ENCODE peak calls at places on chromosomes 16 and 17, in six cellular contexts. J, F, X, S, K and D are unnamed samples.

GRCh38 chr17:40910441-40910841 is 25.4 kb upstream of the KRT20 start:
- DNase-seq in X (no peak), S (peak; percentile 36), K (no peak), F (no peak), J (no peak), D (no peak)

GRCh38 chr16:67542464-67542863 is 13.8 kb downstream of the RIPOR1 start:
- DNase-seq in F (peak; percentile 79), S (no peak), K (no peak), X (no peak), J (peak; percentile 70), D (peak; percentile 75)

GRCh38 chr17:78343099-78343432 is 16.8 kb downstream of the SOCS3 start:
- DNase-seq in F (peak; percentile 89), K (no peak), J (no peak), X (no peak), S (peak; percentile 72), D (no peak)

GRCh38 chr16:16791051-16791450 is 412.1 kb downstream of the NPIPA7 start:
- DNase-seq in X (no peak), J (no peak), F (no peak), K (no peak), S (no peak), D (no peak)

GRCh38 chr16:75027520-75028300 is 28.9 kb downstream of the ZNRF1 start:
- DNase-seq in K (no peak), J (no peak), X (no peak), S (no peak), F (no peak), D (no peak)

GRCh38 chr16:2447920-2448583 is 11.9 kb upstream of the TEDC2 start:
- DNase-seq in K (no peak), X (no peak), F (no peak), S (no peak), J (no peak), D (no peak)

GRCh38 chr17:62188713-62189112 is 123.6 kb upstream of the MED13 start:
- DNase-seq in J (no peak), F (no peak), K (no peak), X (no peak), S (peak; percentile 87), D (peak; percentile 30)

GRCh38 chr16:67516296-67517177 is 12.1 kb upstream of the RIPOR1 start:
- DNase-seq in X (no peak), F (no peak), S (peak; percentile 39), K (no peak), J (no peak), D (no peak)

GRCh38 chr16:55672471-55672870 is 16.7 kb downstream of the SLC6A2 start:
- DNase-seq in X (no peak), S (no peak), K (no peak), F (no peak), J (no peak), D (no peak)

GRCh38 chr16:69112285-69113129 is 7.1 kb downstream of the HAS3 start:
- DNase-seq in K (peak; percentile 82), S (peak; percentile 69), J (no peak), F (peak; percentile 94), X (peak; percentile 56), D (peak; percentile 82)

GRCh38 chr16:80824623-80825364 is 20.4 kb upstream of the CDYL2 start:
- DNase-seq in K (no peak), J (peak; percentile 6), S (peak; percentile 72), X (peak; percentile 59), F (peak; percentile 65), D (no peak)

GRCh38 chr17:29760279-29760721 is 137.6 kb upstream of the CORO6 start:
- DNase-seq in F (no peak), J (no peak), K (no peak), X (no peak), S (peak; percentile 8), D (no peak)

GRCh38 chr17:7001562-7001961 is 5.7 kb downstream of the ALOX12 start:
- DNase-seq in F (peak; percentile 90), J (peak; percentile 20), S (no peak), K (no peak), X (no peak), D (no peak)

GRCh38 chr17:9987779-9988585 is 82.9 kb upstream of the RCVRN start:
- DNase-seq in S (peak; percentile 60), F (peak; percentile 89), K (peak; percentile 50), J (peak; percentile 20), X (peak; percentile 41), D (peak; percentile 34)

GRCh38 chr16:71758293-71758760 is 33.8 kb upstream of the PHLPP2 start:
- DNase-seq in X (no peak), J (no peak), K (no peak), F (no peak), S (peak; percentile 31), D (no peak)

GRCh38 chr16:83059237-83059636 is 432.5 kb downstream of the CDH13 start:
- DNase-seq in F (no peak), J (no peak), X (no peak), S (peak; percentile 22), K (no peak), D (peak; percentile 9)

GRCh38 chr16:20411055-20411454 is 1.7 kb downstream of the ACSM5 start:
- DNase-seq in S (no peak), K (no peak), J (no peak), F (no peak), X (no peak), D (no peak)

GRCh38 chr16:63614421-63614820 is 1507.4 kb downstream of the CDH11 start:
- DNase-seq in J (no peak), F (no peak), S (no peak), X (no peak), K (no peak), D (no peak)

GRCh38 chr16:67247698-67248400 is 568 bp upstream of the FHOD1 start:
- DNase-seq in X (no peak), S (no peak), K (no peak), F (no peak), J (no peak), D (no peak)

GRCh38 chr16:85635545-85636140 is 22.5 kb downstream of the GSE1 start:
- DNase-seq in X (no peak), J (no peak), K (peak; percentile 80), S (no peak), F (no peak), D (no peak)

GRCh38 chr17:30520882-30521281 is 43.7 kb downstream of the GOSR1 start:
- DNase-seq in S (no peak), J (no peak), K (no peak), X (no peak), F (no peak), D (no peak)

GRCh38 chr16:70290949-70291519 is 1.7 kb upstream of the AARS1 start:
- DNase-seq in S (no peak), J (no peak), X (no peak), K (no peak), F (no peak), D (no peak)

GRCh38 chr16:14289692-14290340 is 218.7 kb downstream of the MRTFB start:
- DNase-seq in J (no peak), S (no peak), F (peak; percentile 82), X (no peak), K (no peak), D (peak; percentile 43)

GRCh38 chr17:65530158-65530984 is 31.1 kb downstream of the AXIN2 start:
- DNase-seq in F (peak; percentile 56), X (no peak), S (no peak), K (no peak), J (no peak), D (no peak)

GRCh38 chr16:28531777-28532744 is 6.7 kb downstream of the NUPR1 start:
- DNase-seq in K (peak; percentile 84), X (peak; percentile 35), S (peak; percentile 62), F (peak; percentile 92), J (no peak), D (no peak)

GRCh38 chr17:29956225-29956624 is 14.8 kb downstream of the EFCAB5 start:
- DNase-seq in J (no peak), S (no peak), X (no peak), K (no peak), F (no peak), D (no peak)

DNA sequence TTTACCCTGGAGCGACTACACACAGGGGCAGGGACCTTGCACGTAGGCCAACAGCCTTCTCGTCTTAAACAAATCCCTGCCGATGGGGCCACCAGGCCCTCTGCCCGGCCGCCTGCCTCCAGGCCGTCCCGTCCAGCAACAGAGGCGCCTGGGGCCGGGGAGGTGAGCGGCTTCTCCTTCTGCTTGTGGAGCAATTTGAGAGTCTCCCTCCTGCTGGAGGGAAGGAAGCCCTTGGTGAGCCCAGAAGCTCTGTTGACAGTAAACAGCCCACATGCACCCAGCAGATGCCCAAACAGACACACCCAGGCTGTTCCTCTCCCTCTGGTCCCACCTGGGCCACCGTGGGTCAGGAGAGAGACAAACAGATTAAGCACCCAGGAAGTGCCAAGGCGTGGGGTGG is 8.1 kb downstream of the SLC43A2 start:
- DNase-seq in J (no peak), X (no peak), S (peak; percentile 4), F (no peak), K (no peak), D (no peak)
- H3K4me3 ChIP-seq in J (no peak overlapping the region), X (no peak overlapping the region), S (no peak overlapping the region), F (no peak overlapping the region), K (no peak overlapping the region), D (no peak overlapping the region)

DNA sequence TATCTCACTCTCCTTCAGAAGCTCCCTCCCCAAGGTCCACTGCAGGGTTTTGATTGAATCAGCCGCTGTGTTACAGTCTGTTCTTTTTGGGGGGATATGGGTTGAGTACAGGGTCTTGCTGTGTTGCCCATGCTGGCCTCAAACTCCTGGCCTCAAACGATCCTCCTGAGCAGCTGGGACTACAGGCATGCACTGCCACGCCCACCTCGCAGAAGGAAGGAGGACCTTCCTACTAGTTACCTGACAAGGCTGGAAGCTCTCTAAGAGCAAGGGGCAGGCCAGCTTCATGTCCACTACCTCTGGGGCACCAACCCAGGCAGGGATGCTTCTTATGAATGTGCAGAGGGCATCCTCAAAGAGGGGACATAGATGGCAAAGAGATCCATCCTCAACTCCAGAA is 1.9 kb upstream of the MMP28 start:
- DNase-seq in S (no peak), X (no peak), F (no peak), J (no peak), K (no peak), D (no peak)
- H3K4me3 ChIP-seq in S (no peak overlapping the region), X (no peak overlapping the region), F (no peak overlapping the region), J (no peak overlapping the region), K (no peak overlapping the region), D (no peak overlapping the region)

GRCh38 chr17:48558731-48559608 is 14.1 kb upstream of the HOXB2 start:
- DNase-seq in F (no peak), K (no peak), S (no peak), X (no peak), J (no peak), D (no peak)
- H3K4me3 ChIP-seq in F (no peak overlapping the region), K (no peak overlapping the region), S (no peak overlapping the region), X (no peak overlapping the region), J (no peak overlapping the region), D (no peak overlapping the region)

GRCh38 chr16:31877876-31878642 is 4.5 kb downstream of the ZNF267 start:
- DNase-seq in X (no peak), F (no peak), J (no peak), S (no peak), K (no peak), D (no peak)
- H3K4me3 ChIP-seq in X (peak overlapping the region; percentile 26), F (no peak overlapping the region), J (no peak overlapping the region), S (no peak overlapping the region), K (no peak overlapping the region), D (no peak overlapping the region)